ENCODE peak calls at places on chromosome 22, in eight cellular contexts. H is transverse colon; Y is stimulated activated effector memory CD8-positive, alpha-beta T cell treated with anti-CD3 and anti-CD28 coated beads, Interleukin-12 subunit alpha, Interleukin-12 subunit beta, amount 100 ng/mL, for 72 hours; X is omental fat pad; B is HTR-8/SVneo; S is LoVo; D is NK-92 treated with Interleukin-12 subunit alpha and Interleukin-12 subunit beta, amount 100 ng/mL, for 24 hours; R is aorta. J is an unnamed sample.

GRCh38 chr22:23537421-23537820 is 42.7 kb downstream of the IGLL1 start:
- DNase-seq in H (no peak), Y (no peak), X (no peak), B (no peak), S (no peak), D (no peak), R (peak; percentile 50), J (no peak)

GRCh38 chr22:50184004-50184461 is 1.7 kb upstream of the TRABD start:
- DNase-seq in H (peak; percentile 75), Y (no peak), X (no peak), B (peak; percentile 53), S (no peak), D (no peak), R (no peak), J (peak; percentile 71)

GRCh38 chr22:24938741-24939341 is 7.7 kb downstream of the LHFPL7 start:
- DNase-seq in H (no peak), Y (peak; percentile 20), X (no peak), B (no peak), S (peak; percentile 62), D (no peak), R (no peak), J (no peak)

GRCh38 chr22:50519151-50519550 is 6.2 kb downstream of the SCO2 start:
- DNase-seq in H (no peak), Y (no peak), X (no peak), B (no peak), S (no peak), D (no peak), R (no peak), J (no peak)

GRCh38 chr22:37267128-37267587 is 15.2 kb upstream of the CYTH4 start:
- DNase-seq in H (peak; percentile 55), Y (peak; percentile 79), X (no peak), B (peak; percentile 44), S (no peak), D (peak; percentile 17), R (peak; percentile 82), J (peak; percentile 68)

GRCh38 chr22:30457964-30458363 is 13.9 kb downstream of the SEC14L3 start:
- DNase-seq in H (no peak), Y (no peak), X (no peak), B (no peak), S (no peak), D (no peak), R (no peak), J (no peak)

GRCh38 chr22:38110863-38111852 is 674 bp upstream of the BAIAP2L2 start:
- DNase-seq in H (peak; percentile 81), Y (no peak), X (no peak), B (no peak), S (peak; percentile 57), D (no peak), R (peak; percentile 75), J (peak; percentile 74)

GRCh38 chr22:44883011-44883421 is 126.8 kb downstream of the PHF21B start:
- DNase-seq in H (no peak), Y (no peak), X (no peak), B (no peak), S (no peak), D (no peak), R (peak; percentile 34), J (no peak)

GRCh38 chr22:47168441-47168840 is 406.0 kb downstream of the TBC1D22A start:
- DNase-seq in H (peak; percentile 4), Y (no peak), X (peak; percentile 10), B (no peak), S (no peak), D (no peak), R (peak; percentile 59), J (peak; percentile 9)

GRCh38 chr22:19749876-19750275 is 10.7 kb upstream of the TBX1 start:
- DNase-seq in H (no peak), Y (no peak), X (no peak), B (no peak), S (no peak), D (no peak), R (no peak), J (no peak)

GRCh38 chr22:22171357-22172218 is 73.0 kb upstream of the VPREB1 start:
- DNase-seq in H (no peak), Y (no peak), X (no peak), B (peak; percentile 6), S (no peak), D (no peak), R (no peak), J (no peak)

GRCh38 chr22:43514476-43515157 is 102.8 kb downstream of the MPPED1 start:
- DNase-seq in H (no peak), Y (no peak), X (no peak), B (no peak), S (no peak), D (no peak), R (no peak), J (no peak)

GRCh38 chr22:20794132-20794990 is 20.4 kb downstream of the SERPIND1 start:
- DNase-seq in H (no peak), Y (no peak), X (no peak), B (no peak), S (no peak), D (no peak), R (no peak), J (no peak)

GRCh38 chr22:49297871-49298721 is 529.6 kb downstream of the BRD1 start:
- DNase-seq in H (no peak), Y (no peak), X (no peak), B (no peak), S (no peak), D (no peak), R (peak; percentile 70), J (no peak)

GRCh38 chr22:49828599-49828965 is 909 bp upstream of the BRD1 start:
- DNase-seq in H (no peak), Y (no peak), X (no peak), B (no peak), S (no peak), D (no peak), R (no peak), J (no peak)

GRCh38 chr22:36787594-36787993 is 11.7 kb upstream of the IFT27 start:
- DNase-seq in H (no peak), Y (no peak), X (no peak), B (no peak), S (no peak), D (no peak), R (no peak), J (no peak)

GRCh38 chr22:31347251-31348008 is 1.3 kb upstream of the PATZ1 start:
- DNase-seq in H (peak; percentile 72), Y (peak; percentile 25), X (no peak), B (peak; percentile 37), S (peak; percentile 63), D (no peak), R (peak; percentile 86), J (peak; percentile 81)

GRCh38 chr22:40111451-40111850 is 66.3 kb upstream of the TNRC6B start:
- DNase-seq in H (no peak), Y (no peak), X (no peak), B (no peak), S (no peak), D (no peak), R (no peak), J (no peak)